ENCODE peak calls at places on chromosomes 2 and 18, in four cellular contexts. O is PC-3, G is lung, V is type B pancreatic cell. Y is an unnamed sample.

GRCh38 chr18:27746241-27746640 is 430.7 kb downstream of the CDH2 start:
- DNase-seq in O (no peak), G (no peak), V (no peak), Y (no peak)

GRCh38 chr2:6372317-6372903 is 493.3 kb downstream of the CMPK2 start:
- DNase-seq in O (no peak), G (no peak), V (no peak), Y (peak; percentile 10)

GRCh38 chr2:235729182-235729929 is 235.5 kb downstream of the AGAP1 start:
- DNase-seq in O (no peak), G (no peak), V (no peak), Y (no peak)

GRCh38 chr2:174630097-174630496 is 32.5 kb upstream of the WIPF1 start:
- DNase-seq in O (no peak), G (no peak), V (no peak), Y (no peak)

GRCh38 chr2:95354925-95355324 is 47.6 kb upstream of the FAHD2A start:
- DNase-seq in O (no peak), G (no peak), V (no peak), Y (no peak)

GRCh38 chr18:50562686-50563085 is 2.8 kb downstream of the MAPK4 start:
- DNase-seq in O (no peak), G (no peak), V (no peak), Y (no peak)

GRCh38 chr2:168090366-168091019 is 156.9 kb downstream of the STK39 start:
- DNase-seq in O (no peak), G (no peak), V (no peak), Y (no peak)

GRCh38 chr2:52821631-52822030 is 946.0 kb upstream of the CHAC2 start:
- DNase-seq in O (peak; percentile 19), G (no peak), V (no peak), Y (peak; percentile 13)

GRCh38 chr2:5530022-5530696 is 162.0 kb upstream of the SOX11 start:
- DNase-seq in O (no peak), G (no peak), V (no peak), Y (no peak)

GRCh38 chr2:173231042-173231441 is 123.6 kb upstream of the CDCA7 start:
- DNase-seq in O (no peak), G (peak; percentile 65), V (no peak), Y (no peak)

GRCh38 chr2:8677646-8678592 is 3.9 kb upstream of the ID2 start:
- DNase-seq in O (peak; percentile 47), G (peak; percentile 45), V (peak; percentile 86), Y (no peak)

GRCh38 chr18:48580782-48581181 is 42.0 kb downstream of the CTIF start:
- DNase-seq in O (no peak), G (no peak), V (no peak), Y (no peak)

GRCh38 chr2:28855193-28855592 is 14.9 kb downstream of the TRMT61B start:
- DNase-seq in O (peak; percentile 58), G (no peak), V (no peak), Y (no peak)

GRCh38 chr2:107303964-107304363 is 418.0 kb upstream of the ST6GAL2 start:
- DNase-seq in O (no peak), G (no peak), V (no peak), Y (no peak)

GRCh38 chr2:227206406-227206805 is 42.0 kb downstream of the COL4A3 start:
- DNase-seq in O (no peak), G (no peak), V (no peak), Y (peak; percentile 50)

GRCh38 chr2:239983004-239983778 is 42.0 kb downstream of the NDUFA10 start:
- DNase-seq in O (no peak), G (no peak), V (no peak), Y (no peak)

GRCh38 chr2:174120346-174120745 is 128.0 kb downstream of the OLA1 start:
- DNase-seq in O (peak; percentile 90), G (no peak), V (no peak), Y (peak; percentile 83)

GRCh38 chr2:105156166-105156565 is 85.4 kb upstream of the GPR45 start:
- DNase-seq in O (no peak), G (peak; percentile 9), V (no peak), Y (no peak)

GRCh38 chr18:23540867-23541266 is 37.6 kb downstream of the RMC1 start:
- DNase-seq in O (no peak), G (no peak), V (no peak), Y (no peak)

GRCh38 chr2:107984667-107985066 is 1.7 kb upstream of the SLC5A7 start:
- DNase-seq in O (no peak), G (no peak), V (no peak), Y (peak; percentile 65)

GRCh38 chr2:119227346-119227745 is 3.7 kb downstream of the STEAP3 start:
- DNase-seq in O (no peak), G (no peak), V (no peak), Y (no peak)

GRCh38 chr18:58044370-58045264 is 591 bp downstream of the NEDD4L start:
- DNase-seq in O (peak; percentile 35), G (peak; percentile 45), V (peak; percentile 76), Y (peak; percentile 28)
- TF ChIP-seq CTCF in O (no peak), G (no peak), V (peak; percentile 49), Y (peak; percentile 18)

GRCh38 chr18:13547347-13547746 is 179.0 kb downstream of the FAM210A start:
- DNase-seq in O (no peak), G (no peak), V (peak; percentile 16), Y (no peak)
- TF ChIP-seq CTCF in O (no peak), G (no peak), V (no peak), Y (no peak)

DNA sequence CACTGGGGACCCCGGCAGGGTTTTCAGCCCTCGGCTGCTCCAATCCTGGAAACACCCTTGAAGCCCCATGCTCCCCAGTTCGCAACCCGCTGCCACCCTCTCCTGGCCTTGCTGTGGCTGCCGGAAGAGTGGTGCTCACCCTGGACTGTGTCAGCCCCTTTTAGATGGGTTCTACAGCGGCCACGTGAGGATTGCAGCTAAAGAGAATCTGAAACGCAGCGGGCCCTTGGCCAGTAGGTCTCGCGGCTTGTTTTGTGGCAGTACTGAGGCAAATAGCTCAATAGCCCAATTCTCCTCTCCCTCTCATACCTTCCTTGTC is 80.0 kb downstream of the EPAS1 start:
- DNase-seq in O (no peak), G (no peak), V (peak; percentile 56), Y (no peak)
- TF ChIP-seq CTCF in O (peak; percentile 20), G (no peak), V (no peak), Y (no peak)

DNA sequence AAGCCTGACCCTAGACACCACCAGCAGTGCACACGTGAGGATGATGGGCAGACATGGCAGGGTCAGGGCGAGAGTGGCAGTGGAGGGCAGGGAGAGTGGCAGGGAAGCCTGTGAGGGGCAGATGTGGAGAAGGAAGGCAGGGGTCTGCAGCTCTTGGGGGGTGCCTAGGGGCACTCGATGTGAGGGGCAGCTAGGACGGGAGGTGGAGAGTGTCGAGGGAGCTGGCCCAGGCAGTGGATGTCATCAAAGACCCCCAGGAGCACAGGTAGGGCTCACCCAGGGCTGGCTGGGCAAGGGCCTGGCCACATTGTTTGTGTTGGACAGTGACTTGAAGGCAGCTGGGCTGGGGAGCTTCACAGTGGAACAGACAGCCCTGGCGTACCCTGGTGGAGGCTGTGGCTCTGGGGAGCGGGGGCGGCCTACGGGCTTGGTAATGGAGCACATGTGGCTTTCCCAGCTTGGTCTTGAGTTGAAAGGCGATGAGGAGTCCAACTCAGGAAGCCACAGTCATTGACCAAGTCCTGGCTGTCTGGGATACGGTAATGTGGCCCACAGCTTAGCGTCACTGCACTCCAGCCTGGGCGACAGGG is 87.1 kb downstream of the RTP5 start:
- DNase-seq in O (no peak), G (no peak), V (no peak), Y (no peak)
- TF ChIP-seq CTCF in O (no peak), G (no peak), V (no peak), Y (no peak)

DNA sequence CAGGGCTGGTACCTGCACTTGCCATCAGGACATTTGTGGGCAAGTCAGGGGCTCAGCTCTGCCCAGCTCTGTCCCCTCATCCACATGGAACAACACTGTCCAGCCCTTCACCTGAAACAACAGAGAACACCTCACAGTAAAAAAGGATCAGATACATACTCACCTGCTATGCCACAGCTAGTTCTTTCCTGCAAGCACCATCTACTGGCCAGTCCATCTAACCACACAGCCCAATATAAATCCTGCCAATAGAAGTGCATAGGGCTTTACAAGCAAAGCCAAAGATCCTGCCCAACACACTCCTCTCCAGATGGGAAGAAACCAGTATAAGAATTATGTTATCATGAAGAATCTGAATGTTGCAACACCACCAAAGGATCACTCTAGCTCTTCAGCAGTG is 52.2 kb upstream of the GALNT13 start:
- DNase-seq in O (peak; percentile 23), G (no peak), V (no peak), Y (no peak)
- TF ChIP-seq CTCF in O (peak; percentile 45), G (no peak), V (no peak), Y (no peak)

DNA sequence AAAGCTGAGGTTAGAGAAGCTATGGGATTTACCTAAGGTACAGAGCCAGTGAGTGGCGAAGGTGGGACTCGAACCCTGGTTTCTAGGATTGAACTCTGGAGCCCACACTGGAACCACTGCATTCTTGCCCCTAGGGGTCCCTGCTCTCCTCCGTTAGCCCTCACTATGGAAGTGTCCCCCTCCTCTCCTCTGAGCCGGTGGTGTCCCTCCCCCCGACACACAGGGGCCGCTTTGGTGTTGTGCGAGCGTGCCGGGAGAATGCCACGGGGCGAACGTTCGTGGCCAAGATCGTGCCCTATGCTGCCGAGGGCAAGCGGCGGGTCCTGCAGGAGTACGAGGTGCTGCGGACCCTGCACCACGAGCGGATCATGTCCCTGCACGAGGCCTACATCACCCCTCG is 8.5 kb upstream of the GMPPA start:
- DNase-seq in O (no peak), G (no peak), V (no peak), Y (no peak)
- TF ChIP-seq CTCF in O (peak; percentile 14), G (no peak), V (peak; percentile 33), Y (no peak)

GRCh38 chr2:65722028-65722427 is 289.6 kb upstream of the SPRED2 start:
- DNase-seq in O (peak; percentile 55), G (peak; percentile 34), V (no peak), Y (peak; percentile 48)
- TF ChIP-seq CTCF in O (peak; percentile 60), G (no peak), V (peak; percentile 72), Y (peak; percentile 73)

GRCh38 chr2:204869142-204869823 is 324.0 kb downstream of the PARD3B start:
- DNase-seq in O (no peak), G (no peak), V (no peak), Y (no peak)

GRCh38 chr2:204870053-204870452 is 324.8 kb downstream of the PARD3B start:
- DNase-seq in O (no peak), G (no peak), V (no peak), Y (no peak)

DNA sequence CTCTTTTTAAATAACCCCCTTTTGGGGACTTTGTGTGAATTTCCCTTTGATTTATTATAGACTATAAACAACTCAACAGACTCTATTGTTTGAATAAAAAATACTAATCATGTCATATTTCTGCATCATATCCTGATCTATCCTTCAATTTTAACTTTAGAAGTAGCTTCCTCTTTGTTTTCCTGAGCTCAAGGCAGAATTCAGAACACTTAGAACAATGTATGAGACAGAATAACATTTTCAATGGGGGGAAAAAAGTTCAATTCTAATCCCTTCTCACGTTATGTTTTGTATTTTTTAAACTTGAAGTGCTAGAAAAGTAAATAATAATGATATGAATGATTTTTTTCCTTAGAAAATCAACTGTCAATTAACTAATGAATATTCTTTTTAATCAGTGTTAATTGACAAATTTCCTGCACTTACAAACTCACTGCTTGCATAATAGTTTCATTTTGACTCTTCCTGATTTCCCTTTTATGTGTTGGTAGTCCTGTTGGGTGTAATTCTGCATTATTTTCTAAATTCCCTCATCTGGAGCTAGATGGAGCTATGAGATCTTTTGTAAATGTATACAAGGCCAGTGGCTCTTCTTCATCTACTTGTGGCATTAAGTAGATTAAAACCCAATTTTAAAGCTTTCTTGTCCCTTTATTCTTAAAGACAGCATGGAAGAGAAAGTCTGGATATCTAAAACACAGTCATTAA is 326.1 kb downstream of the PARD3B start:
- DNase-seq in O (peak; percentile 57), G (no peak), V (no peak), Y (peak; percentile 58)
- TF ChIP-seq CTCF in O (peak; percentile 67), G (no peak), V (peak; percentile 68), Y (peak; percentile 24)

Y was measured in bronchial epithelial cell.